ENCODE peak calls at places on chromosome 17, in five cellular contexts. One of them, this sample, is unnamed.

GRCh38 chr17:10631048-10631700 is 25.9 kb downstream of the MYH3 start:
- DNase-seq in fibroblast of lung: peak
- DNase-seq in upper lobe of right lung: no peak
- DNase-seq in stomach: no peak
- DNase-seq in thoracic aorta: no peak
- DNase-seq in this sample: peak

GRCh38 chr17:74332017-74332650 is 6.1 kb downstream of the KIF19 start:
- DNase-seq in fibroblast of lung: no peak
- DNase-seq in upper lobe of right lung: no peak
- DNase-seq in stomach: no peak
- DNase-seq in thoracic aorta: no peak
- DNase-seq in this sample: no peak

GRCh38 chr17:31115168-31115567 is 20.4 kb downstream of the NF1 start:
- DNase-seq in fibroblast of lung: no peak
- DNase-seq in upper lobe of right lung: no peak
- DNase-seq in stomach: no peak
- DNase-seq in thoracic aorta: no peak
- DNase-seq in this sample: peak

GRCh38 chr17:57355090-57355859 is 99.0 kb downstream of the MSI2 start:
- DNase-seq in fibroblast of lung: no peak
- DNase-seq in upper lobe of right lung: no peak
- DNase-seq in stomach: peak
- DNase-seq in thoracic aorta: no peak
- DNase-seq in this sample: peak

GRCh38 chr17:81511800-81512559 is 619 bp downstream of the ACTG1 start:
- DNase-seq in fibroblast of lung: no peak
- DNase-seq in upper lobe of right lung: no peak
- DNase-seq in stomach: no peak
- DNase-seq in thoracic aorta: no peak
- DNase-seq in this sample: no peak

GRCh38 chr17:38436386-38436785 is 8.1 kb downstream of the ARHGAP23 start:
- DNase-seq in fibroblast of lung: no peak
- DNase-seq in upper lobe of right lung: no peak
- DNase-seq in stomach: no peak
- DNase-seq in thoracic aorta: no peak
- DNase-seq in this sample: no peak

GRCh38 chr17:164536-165235 is 16.8 kb downstream of the DOC2B start:
- DNase-seq in fibroblast of lung: peak
- DNase-seq in upper lobe of right lung: peak
- DNase-seq in stomach: peak
- DNase-seq in thoracic aorta: no peak
- DNase-seq in this sample: peak

GRCh38 chr17:40468560-40468959 is 25.3 kb downstream of the IGFBP4 start:
- DNase-seq in fibroblast of lung: no peak
- DNase-seq in upper lobe of right lung: no peak
- DNase-seq in stomach: no peak
- DNase-seq in thoracic aorta: no peak
- DNase-seq in this sample: no peak

GRCh38 chr17:16911141-16911937 is 60.6 kb downstream of the TNFRSF13B start:
- DNase-seq in fibroblast of lung: no peak
- DNase-seq in upper lobe of right lung: no peak
- DNase-seq in stomach: peak
- DNase-seq in thoracic aorta: no peak
- DNase-seq in this sample: peak

GRCh38 chr17:39605492-39606433 is 2.0 kb downstream of the NEUROD2 start:
- DNase-seq in fibroblast of lung: peak
- DNase-seq in upper lobe of right lung: no peak
- DNase-seq in stomach: no peak
- DNase-seq in thoracic aorta: no peak
- DNase-seq in this sample: peak

GRCh38 chr17:8062807-8063483 is 24.1 kb downstream of the ALOX15B start:
- DNase-seq in fibroblast of lung: no peak
- DNase-seq in upper lobe of right lung: no peak
- DNase-seq in stomach: no peak
- DNase-seq in thoracic aorta: no peak
- DNase-seq in this sample: no peak

GRCh38 chr17:18117533-18117932 is 9.0 kb downstream of the MYO15A start:
- DNase-seq in fibroblast of lung: no peak
- DNase-seq in upper lobe of right lung: no peak
- DNase-seq in stomach: no peak
- DNase-seq in thoracic aorta: no peak
- DNase-seq in this sample: no peak

GRCh38 chr17:38617967-38618760 is 12.4 kb upstream of the SRCIN1 start:
- DNase-seq in fibroblast of lung: no peak
- DNase-seq in upper lobe of right lung: no peak
- DNase-seq in stomach: no peak
- DNase-seq in thoracic aorta: no peak
- DNase-seq in this sample: no peak

GRCh38 chr17:15230866-15231265 is 34.3 kb downstream of the PMP22 start:
- DNase-seq in fibroblast of lung: no peak
- DNase-seq in upper lobe of right lung: no peak
- DNase-seq in stomach: no peak
- DNase-seq in thoracic aorta: no peak
- DNase-seq in this sample: no peak

GRCh38 chr17:57585341-57586098 is 159.6 kb downstream of the CCDC182 start:
- DNase-seq in fibroblast of lung: no peak
- DNase-seq in upper lobe of right lung: no peak
- DNase-seq in stomach: no peak
- DNase-seq in thoracic aorta: no peak
- DNase-seq in this sample: no peak

GRCh38 chr17:4519361-4519788 is 20.7 kb downstream of the SPNS2 start:
- DNase-seq in fibroblast of lung: no peak
- DNase-seq in upper lobe of right lung: peak
- DNase-seq in stomach: peak
- DNase-seq in thoracic aorta: no peak
- DNase-seq in this sample: no peak

GRCh38 chr17:13114601-13115024 is 96.8 kb upstream of the ELAC2 start:
- DNase-seq in fibroblast of lung: peak
- DNase-seq in upper lobe of right lung: no peak
- DNase-seq in stomach: peak
- DNase-seq in thoracic aorta: no peak
- DNase-seq in this sample: peak

GRCh38 chr17:31390748-31391495 is 553 bp upstream of the RAB11FIP4 start:
- DNase-seq in fibroblast of lung: no peak
- DNase-seq in upper lobe of right lung: no peak
- DNase-seq in stomach: peak
- DNase-seq in thoracic aorta: no peak
- DNase-seq in this sample: no peak

GRCh38 chr17:57638284-57638683 is 106.8 kb downstream of the CCDC182 start:
- DNase-seq in fibroblast of lung: no peak
- DNase-seq in upper lobe of right lung: no peak
- DNase-seq in stomach: no peak
- DNase-seq in thoracic aorta: no peak
- DNase-seq in this sample: no peak

GRCh38 chr17:45096926-45097325 is 35.4 kb downstream of the PLCD3 start:
- DNase-seq in fibroblast of lung: no peak
- DNase-seq in upper lobe of right lung: no peak
- DNase-seq in stomach: no peak
- DNase-seq in thoracic aorta: no peak
- DNase-seq in this sample: no peak

GRCh38 chr17:51947160-51947559 is 211.4 kb downstream of the CA10 start:
- DNase-seq in fibroblast of lung: no peak
- DNase-seq in upper lobe of right lung: no peak
- DNase-seq in stomach: no peak
- DNase-seq in thoracic aorta: no peak
- DNase-seq in this sample: no peak

GRCh38 chr17:43578699-43579569 is 32.8 kb upstream of the ETV4 start:
- DNase-seq in fibroblast of lung: peak
- DNase-seq in upper lobe of right lung: no peak
- DNase-seq in stomach: no peak
- DNase-seq in thoracic aorta: no peak
- DNase-seq in this sample: peak

GRCh38 chr17:79852748-79853147 is 13.5 kb upstream of the CBX4 start:
- DNase-seq in fibroblast of lung: peak
- DNase-seq in upper lobe of right lung: no peak
- DNase-seq in stomach: no peak
- DNase-seq in thoracic aorta: no peak
- DNase-seq in this sample: peak

GRCh38 chr17:1008008-1008761 is 11.3 kb downstream of the TIMM22 start:
- DNase-seq in fibroblast of lung: peak
- DNase-seq in upper lobe of right lung: no peak
- DNase-seq in stomach: no peak
- DNase-seq in thoracic aorta: no peak
- DNase-seq in this sample: no peak

GRCh38 chr17:77906377-77906871 is 52.1 kb upstream of the TNRC6C start:
- DNase-seq in fibroblast of lung: no peak
- DNase-seq in upper lobe of right lung: peak
- DNase-seq in stomach: no peak
- DNase-seq in thoracic aorta: no peak
- DNase-seq in this sample: no peak

GRCh38 chr17:67818110-67819002 is 6.9 kb upstream of the BPTF start:
- DNase-seq in fibroblast of lung: no peak
- DNase-seq in upper lobe of right lung: no peak
- DNase-seq in stomach: no peak
- DNase-seq in thoracic aorta: no peak
- DNase-seq in this sample: no peak

GRCh38 chr17:427327-427726 is 74.7 kb upstream of the RPH3AL start:
- DNase-seq in fibroblast of lung: no peak
- DNase-seq in upper lobe of right lung: no peak
- DNase-seq in stomach: no peak
- DNase-seq in thoracic aorta: no peak
- DNase-seq in this sample: no peak

GRCh38 chr17:79995691-79996090 is 40.0 kb downstream of the TBC1D16 start:
- DNase-seq in fibroblast of lung: no peak
- DNase-seq in upper lobe of right lung: no peak
- DNase-seq in stomach: no peak
- DNase-seq in thoracic aorta: no peak
- DNase-seq in this sample: no peak

GRCh38 chr17:15955793-15956541 is 11.0 kb downstream of the ADORA2B start:
- DNase-seq in fibroblast of lung: no peak
- DNase-seq in upper lobe of right lung: no peak
- DNase-seq in stomach: no peak
- DNase-seq in thoracic aorta: no peak
- DNase-seq in this sample: no peak

GRCh38 chr17:12928736-12929135 is 89.1 kb downstream of the ELAC2 start:
- DNase-seq in fibroblast of lung: peak
- DNase-seq in upper lobe of right lung: no peak
- DNase-seq in stomach: no peak
- DNase-seq in thoracic aorta: no peak
- DNase-seq in this sample: peak

GRCh38 chr17:19248149-19248922 is 11.2 kb downstream of the EPN2 start:
- DNase-seq in fibroblast of lung: no peak
- DNase-seq in upper lobe of right lung: no peak
- DNase-seq in stomach: no peak
- DNase-seq in thoracic aorta: no peak
- DNase-seq in this sample: no peak

GRCh38 chr17:44653954-44654353 is 2.3 kb upstream of the MEIOC start:
- DNase-seq in fibroblast of lung: no peak
- DNase-seq in upper lobe of right lung: no peak
- DNase-seq in stomach: no peak
- DNase-seq in thoracic aorta: no peak
- DNase-seq in this sample: no peak

DNA sequence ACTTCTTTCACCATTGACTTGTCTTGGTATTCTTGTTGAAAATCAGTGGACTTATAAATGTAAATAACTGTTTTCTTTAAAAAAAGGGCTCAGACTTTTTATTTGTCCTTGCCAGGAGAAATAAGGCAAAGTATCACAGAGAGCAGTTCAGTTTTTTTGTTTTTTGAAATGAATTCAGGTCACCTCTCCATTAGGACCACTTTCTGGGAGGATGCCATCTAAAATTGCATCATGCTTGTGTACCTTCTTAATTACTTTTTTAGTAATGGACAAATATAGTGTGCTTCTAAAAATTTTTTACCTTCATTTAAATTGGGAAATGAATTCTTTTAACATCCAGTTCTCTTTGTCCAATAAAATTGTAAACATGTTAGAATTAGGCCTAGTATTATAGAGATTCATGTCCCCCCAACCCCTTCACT is 210.0 kb downstream of the BCAS3 start:
- DNase-seq in fibroblast of lung: no peak
- DNase-seq in upper lobe of right lung: no peak
- DNase-seq in stomach: no peak
- DNase-seq in thoracic aorta: no peak
- DNase-seq in this sample: no peak
- H3K4me3 ChIP-seq in fibroblast of lung: no peak
- H3K4me3 ChIP-seq in upper lobe of right lung: peak
- H3K4me3 ChIP-seq in stomach: peak
- H3K4me3 ChIP-seq in thoracic aorta: no peak
- H3K4me3 ChIP-seq in this sample: no peak

DNA sequence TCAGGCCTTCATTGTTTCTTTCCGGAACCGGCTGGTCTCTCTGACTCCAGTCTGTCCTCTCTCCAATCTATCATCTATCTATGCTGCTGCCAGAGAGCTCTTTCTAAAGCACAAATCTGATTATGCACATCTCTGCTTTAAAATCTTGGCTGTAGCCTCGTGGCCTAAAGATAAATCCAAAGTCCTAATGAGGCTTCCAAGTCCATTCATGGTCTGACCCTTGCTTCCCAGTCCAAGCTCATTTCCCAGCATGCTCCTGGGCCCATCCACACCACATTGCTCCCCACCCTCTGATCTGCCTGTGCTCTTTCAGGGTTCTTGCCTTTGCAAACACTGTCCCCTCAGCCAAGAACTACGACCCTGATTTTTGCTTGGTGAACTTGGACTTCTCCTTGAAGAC is 21.5 kb upstream of the PHB1 start:
- DNase-seq in fibroblast of lung: no peak
- DNase-seq in upper lobe of right lung: no peak
- DNase-seq in stomach: no peak
- DNase-seq in thoracic aorta: no peak
- DNase-seq in this sample: no peak
- TF ChIP-seq CTCF in fibroblast of lung: no peak
- TF ChIP-seq CTCF in upper lobe of right lung: no peak
- TF ChIP-seq CTCF in stomach: no peak
- TF ChIP-seq CTCF in thoracic aorta: no peak
- TF ChIP-seq CTCF in this sample: no peak

DNA sequence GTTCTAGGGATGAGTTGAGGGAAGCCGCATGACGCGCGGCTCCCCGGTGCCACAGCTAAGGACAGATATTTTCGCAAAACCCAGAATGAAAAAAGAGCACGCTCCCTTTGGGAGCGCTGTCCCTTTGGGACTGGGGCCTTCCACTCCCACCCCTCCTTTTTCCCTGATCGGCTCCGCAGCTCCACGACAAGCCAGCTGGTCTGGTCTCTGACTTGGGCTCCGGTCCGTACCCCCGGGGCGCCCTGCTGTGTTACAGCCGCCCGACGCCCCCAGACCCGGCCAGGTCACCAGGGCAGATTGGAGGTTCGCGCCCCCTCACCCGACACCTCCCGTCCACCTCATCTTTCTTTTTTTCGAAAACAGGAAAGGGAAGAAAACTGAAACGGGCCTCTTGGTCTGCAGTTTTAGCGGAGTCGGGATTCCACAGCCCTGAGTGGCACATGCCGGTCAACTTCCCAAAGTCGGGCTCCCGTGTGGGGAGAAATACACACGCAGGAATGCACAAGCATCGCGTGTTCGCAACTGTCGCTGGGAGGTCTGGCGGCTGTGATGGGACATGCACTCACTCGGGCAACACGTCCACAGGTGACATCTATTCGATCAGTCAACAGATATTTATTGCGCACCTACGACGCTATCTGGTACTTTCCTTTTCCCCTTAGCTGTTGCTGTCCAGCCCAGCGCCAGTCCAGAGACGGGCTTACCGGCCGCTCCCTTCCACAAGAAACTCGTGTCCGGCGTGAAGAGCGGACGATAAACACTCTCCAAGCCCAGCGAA is 3.9 kb upstream of the SOX9 start:
- DNase-seq in fibroblast of lung: peak
- DNase-seq in upper lobe of right lung: no peak
- DNase-seq in stomach: no peak
- DNase-seq in thoracic aorta: no peak
- DNase-seq in this sample: peak
- H3K4me3 ChIP-seq in fibroblast of lung: peak
- H3K4me3 ChIP-seq in upper lobe of right lung: peak
- H3K4me3 ChIP-seq in stomach: peak
- H3K4me3 ChIP-seq in thoracic aorta: peak
- H3K4me3 ChIP-seq in this sample: peak

GRCh38 chr17:36755586-36755985 is 154.2 kb downstream of the MRM1 start:
- DNase-seq in fibroblast of lung: no peak
- DNase-seq in upper lobe of right lung: no peak
- DNase-seq in stomach: no peak
- DNase-seq in thoracic aorta: no peak
- DNase-seq in this sample: no peak
- TF ChIP-seq CTCF in fibroblast of lung: no peak
- TF ChIP-seq CTCF in upper lobe of right lung: peak
- TF ChIP-seq CTCF in stomach: no peak
- TF ChIP-seq CTCF in thoracic aorta: no peak
- TF ChIP-seq CTCF in this sample: peak